ENCODE peak calls at places on chromosomes 6 and 20, in seven cellular contexts. Z, Y, U, E, K, G and T are unnamed samples.

GRCh38 chr6:105810105-105810921 is 275.8 kb upstream of the PRDM1 start:
- DNase-seq in Z (no peak), Y (peak; percentile 36), U (peak; percentile 50), E (peak; percentile 7), K (peak; percentile 14), G (no peak), T (peak; percentile 91)

GRCh38 chr20:30963591-30963990 is 293.9 kb upstream of the DEFB115 start:
- DNase-seq in Z (no peak), Y (no peak), U (no peak), E (no peak), K (no peak), G (no peak), T (no peak)

GRCh38 chr20:49661560-49662329 is 51.9 kb downstream of the B4GALT5 start:
- DNase-seq in Z (no peak), Y (peak; percentile 28), U (no peak), E (no peak), K (no peak), G (no peak), T (no peak)

GRCh38 chr6:89689732-89690131 is 51.2 kb upstream of the LYRM2 start:
- DNase-seq in Z (no peak), Y (peak; percentile 89), U (no peak), E (no peak), K (no peak), G (peak; percentile 62), T (no peak)

GRCh38 chr6:26254666-26255176 is 110.3 kb upstream of the BTN3A2 start:
- DNase-seq in Z (no peak), Y (no peak), U (no peak), E (no peak), K (no peak), G (no peak), T (no peak)

GRCh38 chr20:37786043-37786442 is 92.2 kb downstream of the CTNNBL1 start:
- DNase-seq in Z (no peak), Y (no peak), U (no peak), E (no peak), K (no peak), G (no peak), T (no peak)

GRCh38 chr6:33117826-33118277 is 42.1 kb downstream of the HLA-DPB1 start:
- DNase-seq in Z (no peak), Y (no peak), U (no peak), E (no peak), K (no peak), G (no peak), T (no peak)

GRCh38 chr6:117624869-117625481 is 22.7 kb upstream of the GOPC start:
- DNase-seq in Z (no peak), Y (no peak), U (no peak), E (no peak), K (no peak), G (no peak), T (no peak)

GRCh38 chr20:2169456-2170088 is 67.9 kb downstream of the STK35 start:
- DNase-seq in Z (no peak), Y (no peak), U (no peak), E (no peak), K (no peak), G (no peak), T (no peak)

GRCh38 chr6:161749576-161749975 is 475.7 kb upstream of the AGPAT4 start:
- DNase-seq in Z (no peak), Y (peak; percentile 43), U (no peak), E (no peak), K (no peak), G (no peak), T (no peak)

GRCh38 chr6:88422831-88423230 is 256.7 kb upstream of the CNR1 start:
- DNase-seq in Z (no peak), Y (no peak), U (no peak), E (no peak), K (no peak), G (no peak), T (no peak)

GRCh38 chr6:2542858-2543218 is 207.9 kb downstream of the MYLK4 start:
- DNase-seq in Z (no peak), Y (no peak), U (peak; percentile 53), E (no peak), K (no peak), G (no peak), T (no peak)

GRCh38 chr20:20603339-20603990 is 109.0 kb downstream of the RALGAPA2 start:
- DNase-seq in Z (no peak), Y (no peak), U (no peak), E (no peak), K (no peak), G (no peak), T (peak; percentile 6)

GRCh38 chr6:168052291-168052891 is 26.6 kb downstream of the FRMD1 start:
- DNase-seq in Z (no peak), Y (no peak), U (no peak), E (no peak), K (no peak), G (no peak), T (no peak)

GRCh38 chr20:37090357-37090871 is 5.4 kb downstream of the RBL1 start:
- DNase-seq in Z (no peak), Y (no peak), U (no peak), E (no peak), K (no peak), G (no peak), T (no peak)

GRCh38 chr6:111875741-111876140 is 2.5 kb upstream of the FYN start:
- DNase-seq in Z (no peak), Y (no peak), U (no peak), E (no peak), K (no peak), G (no peak), T (no peak)

GRCh38 chr6:36245572-36246031 is 24.3 kb upstream of the PNPLA1 start:
- DNase-seq in Z (no peak), Y (no peak), U (no peak), E (no peak), K (no peak), G (no peak), T (no peak)

GRCh38 chr20:11267762-11268335 is 594.0 kb upstream of the JAG1 start:
- DNase-seq in Z (no peak), Y (no peak), U (no peak), E (no peak), K (no peak), G (no peak), T (no peak)

GRCh38 chr6:110532401-110532800 is 56.0 kb upstream of the SLC22A16 start:
- DNase-seq in Z (no peak), Y (no peak), U (no peak), E (no peak), K (no peak), G (no peak), T (no peak)

GRCh38 chr6:106476326-106477105 is 116.0 kb downstream of the CRYBG1 start:
- DNase-seq in Z (no peak), Y (no peak), U (no peak), E (no peak), K (no peak), G (no peak), T (no peak)

GRCh38 chr6:1802495-1803395 is 193.0 kb downstream of the FOXC1 start:
- DNase-seq in Z (no peak), Y (no peak), U (no peak), E (no peak), K (no peak), G (no peak), T (no peak)

GRCh38 chr20:58595167-58595566 is 55.9 kb upstream of the STX16 start:
- DNase-seq in Z (no peak), Y (no peak), U (no peak), E (no peak), K (no peak), G (no peak), T (no peak)

GRCh38 chr6:45255434-45255833 is 72.7 kb upstream of the RUNX2 start:
- DNase-seq in Z (no peak), Y (no peak), U (no peak), E (no peak), K (no peak), G (no peak), T (no peak)

GRCh38 chr20:24796236-24796635 is 152.8 kb upstream of the CST7 start:
- DNase-seq in Z (no peak), Y (no peak), U (no peak), E (no peak), K (no peak), G (no peak), T (no peak)

GRCh38 chr6:89942601-89943000 is 48.3 kb downstream of the GJA10 start:
- DNase-seq in Z (no peak), Y (no peak), U (no peak), E (no peak), K (no peak), G (no peak), T (no peak)

GRCh38 chr6:111715321-111715720 is 109.6 kb upstream of the TRAF3IP2 start:
- DNase-seq in Z (peak; percentile 25), Y (peak; percentile 68), U (no peak), E (peak; percentile 48), K (peak; percentile 15), G (peak; percentile 66), T (no peak)

GRCh38 chr6:36241728-36242127 is 28.1 kb upstream of the PNPLA1 start:
- DNase-seq in Z (no peak), Y (peak; percentile 55), U (no peak), E (no peak), K (no peak), G (no peak), T (no peak)

GRCh38 chr6:1127129-1127528 is 184.8 kb upstream of the FOXQ1 start:
- DNase-seq in Z (no peak), Y (no peak), U (no peak), E (no peak), K (no peak), G (no peak), T (no peak)

GRCh38 chr20:1302578-1303541 is 26.1 kb downstream of the SDCBP2 start:
- DNase-seq in Z (no peak), Y (no peak), U (no peak), E (no peak), K (no peak), G (peak; percentile 43), T (no peak)

GRCh38 chr6:53543341-53544010 is 1.4 kb downstream of the GCLC start:
- DNase-seq in Z (no peak), Y (no peak), U (no peak), E (no peak), K (no peak), G (no peak), T (no peak)

GRCh38 chr6:107716688-107717089 is 107.4 kb downstream of the SCML4 start:
- DNase-seq in Z (peak; percentile 65), Y (peak; percentile 59), U (no peak), E (peak; percentile 67), K (peak; percentile 38), G (no peak), T (no peak)

GRCh38 chr20:24465168-24465567 is 4.3 kb upstream of the SYNDIG1 start:
- DNase-seq in Z (no peak), Y (no peak), U (no peak), E (no peak), K (no peak), G (no peak), T (no peak)

GRCh38 chr20:32997431-32997830 is 6.8 kb downstream of the SUN5 start:
- DNase-seq in Z (no peak), Y (no peak), U (no peak), E (no peak), K (no peak), G (no peak), T (no peak)

GRCh38 chr20:32477594-32478512 is 107.3 kb downstream of the NOL4L start:
- DNase-seq in Z (no peak), Y (peak; percentile 73), U (no peak), E (no peak), K (no peak), G (peak; percentile 60), T (no peak)

GRCh38 chr6:117352466-117353081 is 73.2 kb downstream of the ROS1 start:
- DNase-seq in Z (no peak), Y (no peak), U (peak; percentile 2), E (no peak), K (no peak), G (no peak), T (no peak)

GRCh38 chr20:51541189-51542032 is 1.1 kb downstream of the NFATC2 start:
- DNase-seq in Z (peak; percentile 77), Y (peak; percentile 73), U (no peak), E (peak; percentile 80), K (peak; percentile 60), G (peak; percentile 74), T (no peak)

GRCh38 chr6:31821301-31822037 is 6.1 kb upstream of the HSPA1B start:
- DNase-seq in Z (no peak), Y (peak; percentile 84), U (no peak), E (peak; percentile 30), K (peak; percentile 71), G (peak; percentile 76), T (no peak)

GRCh38 chr6:162856885-162857284 is 129.1 kb downstream of the PACRG start:
- DNase-seq in Z (no peak), Y (peak; percentile 91), U (peak; percentile 63), E (no peak), K (no peak), G (peak; percentile 58), T (peak; percentile 75)